ENCODE peak calls at places on chromosome 1, in seven cellular contexts. V is MG63; I is OCI-LY7; J is right cardiac atrium; A is adipocyte; R is CD4-positive, alpha-beta T cell; H is CD8-positive, alpha-beta memory T cell. S is an unnamed sample.

GRCh38 chr1:26044971-26045711 is 777 bp downstream of the SLC30A2 start:
- DNase-seq in V (no peak), I (no peak), J (no peak), A (no peak), R (no peak), H (no peak), S (no peak)

GRCh38 chr1:208304193-208304712 is 60.1 kb upstream of the PLXNA2 start:
- DNase-seq in V (no peak), I (no peak), J (no peak), A (no peak), R (no peak), H (no peak), S (no peak)

GRCh38 chr1:77953907-77954306 is 25.0 kb downstream of the FUBP1 start:
- DNase-seq in V (no peak), I (no peak), J (no peak), A (no peak), R (no peak), H (no peak), S (no peak)

GRCh38 chr1:178075323-178075722 is 18.6 kb upstream of the RASAL2 start:
- DNase-seq in V (no peak), I (no peak), J (no peak), A (no peak), R (no peak), H (no peak), S (no peak)

GRCh38 chr1:100538935-100539835 is 1.2 kb downstream of the GPR88 start:
- DNase-seq in V (peak; percentile 43), I (no peak), J (peak; percentile 64), A (peak; percentile 43), R (peak; percentile 5), H (no peak), S (peak; percentile 87)

GRCh38 chr1:215526147-215526845 is 40.8 kb upstream of the KCTD3 start:
- DNase-seq in V (no peak), I (peak; percentile 53), J (no peak), A (peak; percentile 84), R (no peak), H (no peak), S (no peak)

GRCh38 chr1:168763031-168763430 is 34.0 kb upstream of the DPT start:
- DNase-seq in V (no peak), I (no peak), J (no peak), A (no peak), R (no peak), H (no peak), S (no peak)

GRCh38 chr1:200376521-200376920 is 33.3 kb downstream of the ZNF281 start:
- DNase-seq in V (peak; percentile 21), I (no peak), J (no peak), A (peak; percentile 32), R (no peak), H (no peak), S (no peak)

GRCh38 chr1:1290238-1290731 is 10.0 kb downstream of the SCNN1D start:
- DNase-seq in V (peak; percentile 62), I (peak; percentile 44), J (peak; percentile 79), A (peak; percentile 52), R (peak; percentile 62), H (no peak), S (no peak)

GRCh38 chr1:8412183-8412831 is 94.4 kb downstream of the SLC45A1 start:
- DNase-seq in V (peak; percentile 69), I (no peak), J (peak; percentile 72), A (peak; percentile 63), R (no peak), H (no peak), S (no peak)

GRCh38 chr1:168498159-168498609 is 45.6 kb downstream of the XCL2 start:
- DNase-seq in V (no peak), I (no peak), J (no peak), A (peak; percentile 90), R (no peak), H (no peak), S (no peak)

GRCh38 chr1:116166011-116166571 is 54.9 kb downstream of the MAB21L3 start:
- DNase-seq in V (no peak), I (no peak), J (peak; percentile 77), A (no peak), R (no peak), H (no peak), S (no peak)

GRCh38 chr1:23366598-23366997 is 3.0 kb downstream of the ZNF436 start:
- DNase-seq in V (no peak), I (no peak), J (no peak), A (no peak), R (no peak), H (no peak), S (no peak)
- H3K9me3 ChIP-seq in V (peaks cover 50% of the 10 kb centered on the region), I (no peaks in the 10 kb centered on the region), J (peaks cover 11% of the 10 kb centered on the region), A (peaks cover 33% of the 10 kb centered on the region), R (peaks cover 23% of the 10 kb centered on the region), H (peaks cover 15% of the 10 kb centered on the region), S (peaks cover 34% of the 10 kb centered on the region)

DNA sequence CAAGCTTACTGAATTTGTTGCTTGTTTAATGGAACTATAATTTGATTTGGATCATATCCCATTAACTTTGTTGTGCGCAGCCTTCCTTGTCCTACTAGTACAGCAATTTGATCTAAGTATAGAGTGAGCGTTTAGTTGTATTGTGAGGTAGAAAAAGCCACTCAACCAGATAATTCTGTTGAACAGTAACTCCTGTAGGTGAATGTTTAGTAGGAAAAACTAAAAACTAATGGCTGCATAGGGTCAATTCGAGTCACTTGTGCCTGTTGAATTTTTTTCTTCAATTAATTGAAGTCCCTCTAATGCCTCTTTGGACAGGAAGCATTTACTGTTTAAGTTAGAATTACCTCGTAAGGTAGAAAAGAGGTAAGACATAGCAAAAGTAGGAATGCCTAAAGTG is 15.0 kb upstream of the EPHX1 start:
- DNase-seq in V (no peak), I (no peak), J (no peak), A (no peak), R (no peak), H (no peak), S (no peak)
- H3K9me3 ChIP-seq in V (no peaks in the 10 kb centered on the region), I (peaks cover 33% of the 10 kb centered on the region), J (no peaks in the 10 kb centered on the region), A (peaks cover 5% of the 10 kb centered on the region), R (no peaks in the 10 kb centered on the region), H (no peaks in the 10 kb centered on the region), S (no peaks in the 10 kb centered on the region)

DNA sequence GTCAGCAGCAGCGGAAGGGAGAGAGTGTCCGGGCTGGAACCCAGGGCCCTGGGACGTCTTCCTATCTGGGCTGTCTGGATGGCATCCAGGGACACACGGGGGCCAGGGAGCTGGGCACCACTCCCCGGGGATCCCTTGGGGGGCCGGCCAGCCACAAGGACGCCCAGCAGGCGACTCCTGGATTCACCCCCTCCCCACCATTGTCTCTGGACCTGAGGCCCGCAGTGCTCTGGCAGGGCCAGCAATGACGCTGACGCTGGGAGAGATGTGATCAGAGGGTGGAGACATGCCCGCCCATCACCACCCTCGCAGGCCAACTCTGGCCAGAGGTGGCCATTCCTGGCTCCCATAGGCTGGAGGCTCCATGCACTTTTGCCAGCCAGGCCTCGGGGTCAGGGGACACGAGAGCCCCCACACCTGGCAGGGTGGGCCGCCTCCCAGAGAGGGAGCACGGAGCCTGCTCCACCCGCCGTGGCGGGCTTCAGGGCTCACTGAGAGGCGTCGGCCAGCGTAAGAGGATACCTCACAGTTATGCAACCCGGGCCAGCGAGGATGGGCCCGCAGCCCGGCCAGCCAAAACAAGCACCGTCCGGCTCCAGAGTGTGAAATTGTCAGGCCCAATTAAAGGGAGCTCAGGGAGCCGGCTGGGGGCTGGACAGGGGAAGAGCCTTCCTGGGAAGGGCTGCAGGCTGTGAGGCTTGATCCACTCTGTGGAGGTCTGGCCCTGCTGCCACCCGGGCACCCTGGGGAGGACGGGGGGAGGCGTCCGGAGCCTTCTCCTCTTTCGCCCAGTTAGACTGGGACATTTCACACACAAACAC is 10.3 kb downstream of the ACTRT2 start:
- DNase-seq in V (no peak), I (no peak), J (peak; percentile 58), A (no peak), R (no peak), H (no peak), S (peak; percentile 65)
- H3K9me3 ChIP-seq in V (no peaks in the 10 kb centered on the region), I (no peaks in the 10 kb centered on the region), J (no peaks in the 10 kb centered on the region), A (no peaks in the 10 kb centered on the region), R (no peaks in the 10 kb centered on the region), H (no peaks in the 10 kb centered on the region), S (no peaks in the 10 kb centered on the region)

DNA sequence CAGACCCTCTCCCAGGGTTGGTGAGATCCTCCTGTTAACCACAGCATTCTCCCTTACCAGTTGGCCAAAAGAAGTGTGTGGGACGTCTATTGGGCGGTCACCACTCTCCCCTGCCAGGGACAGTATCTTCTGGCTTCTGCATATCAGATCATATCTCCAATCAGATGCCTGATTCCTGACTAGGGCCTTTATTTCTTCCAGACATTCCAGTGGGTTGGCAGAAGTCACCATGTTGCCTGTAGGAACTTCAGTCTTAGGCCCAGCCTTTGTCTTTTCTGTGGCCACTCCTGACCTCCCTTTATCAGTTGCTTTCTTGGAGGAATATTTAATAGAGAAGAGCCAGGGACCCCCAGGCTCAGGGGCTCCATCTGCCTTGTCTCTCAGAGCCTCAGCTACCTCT is 130.4 kb upstream of the F3 start:
- DNase-seq in V (no peak), I (no peak), J (no peak), A (no peak), R (no peak), H (no peak), S (no peak)
- H3K9me3 ChIP-seq in V (no peaks in the 10 kb centered on the region), I (no peaks in the 10 kb centered on the region), J (no peaks in the 10 kb centered on the region), A (no peaks in the 10 kb centered on the region), R (no peaks in the 10 kb centered on the region), H (no peaks in the 10 kb centered on the region), S (no peaks in the 10 kb centered on the region)

DNA sequence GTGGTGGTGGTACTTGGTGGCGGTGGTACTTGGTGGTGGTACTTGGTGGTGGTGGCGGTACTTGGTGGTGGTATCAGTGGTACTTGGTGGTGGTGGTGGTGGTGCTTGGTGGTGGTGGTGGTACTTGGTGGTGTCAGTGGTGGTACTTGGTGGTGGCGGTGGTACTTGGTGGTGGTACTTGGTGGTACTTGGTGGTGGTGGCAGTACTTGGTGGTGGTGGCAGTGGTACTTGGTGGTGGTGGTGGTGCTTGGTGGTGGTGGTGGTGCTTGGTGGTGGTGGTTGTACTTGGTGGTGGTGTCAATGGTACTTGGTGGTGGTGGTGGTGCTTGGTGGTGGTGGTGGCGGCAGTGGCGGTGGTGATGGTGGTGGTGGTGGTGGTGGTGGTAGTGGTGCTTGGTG is 20.2 kb downstream of the COQ8A start:
- DNase-seq in V (no peak), I (no peak), J (no peak), A (no peak), R (no peak), H (no peak), S (no peak)
- H3K9me3 ChIP-seq in V (peaks cover 4% of the 10 kb centered on the region), I (no peaks in the 10 kb centered on the region), J (no peaks in the 10 kb centered on the region), A (no peaks in the 10 kb centered on the region), R (no peaks in the 10 kb centered on the region), H (no peaks in the 10 kb centered on the region), S (no peaks in the 10 kb centered on the region)

GRCh38 chr1:2980073-2980791 is 41.0 kb upstream of the ACTRT2 start:
- DNase-seq in V (no peak), I (no peak), J (no peak), A (no peak), R (no peak), H (no peak), S (no peak)
- H3K9me3 ChIP-seq in V (no peaks in the 10 kb centered on the region), I (no peaks in the 10 kb centered on the region), J (no peaks in the 10 kb centered on the region), A (no peaks in the 10 kb centered on the region), R (no peaks in the 10 kb centered on the region), H (no peaks in the 10 kb centered on the region), S (no peaks in the 10 kb centered on the region)

DNA sequence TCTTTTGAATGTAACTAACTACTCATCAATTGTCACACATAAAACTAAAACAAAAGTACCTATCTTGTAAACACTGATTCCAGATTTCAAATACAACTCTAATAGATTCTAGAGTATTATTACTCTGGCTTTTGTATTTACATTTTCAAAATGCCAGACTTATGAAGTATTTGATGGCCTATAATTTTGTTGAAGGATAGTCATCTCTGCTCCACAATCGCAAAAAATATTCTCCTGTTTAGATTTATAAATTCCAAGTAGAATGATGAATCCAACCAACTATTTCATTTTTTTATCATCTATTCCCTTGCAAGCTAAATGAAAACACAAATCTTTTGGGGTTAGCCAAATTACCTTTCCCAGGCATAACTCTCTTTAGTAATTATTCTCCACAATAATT is 75.0 kb upstream of the GUCA2A start:
- DNase-seq in V (no peak), I (no peak), J (no peak), A (no peak), R (no peak), H (no peak), S (no peak)
- H3K9me3 ChIP-seq in V (peaks cover 28% of the 10 kb centered on the region), I (peaks cover 27% of the 10 kb centered on the region), J (no peaks in the 10 kb centered on the region), A (peaks cover 6% of the 10 kb centered on the region), R (peaks cover 28% of the 10 kb centered on the region), H (no peaks in the 10 kb centered on the region), S (peaks cover 30% of the 10 kb centered on the region)

GRCh38 chr1:4500441-4500840 is 154.0 kb upstream of the AJAP1 start:
- DNase-seq in V (no peak), I (no peak), J (no peak), A (no peak), R (no peak), H (no peak), S (no peak)
- H3K9me3 ChIP-seq in V (no peaks in the 10 kb centered on the region), I (no peaks in the 10 kb centered on the region), J (no peaks in the 10 kb centered on the region), A (peaks cover 3% of the 10 kb centered on the region), R (no peaks in the 10 kb centered on the region), H (no peaks in the 10 kb centered on the region), S (no peaks in the 10 kb centered on the region)